ENCODE peak calls at places on chromosomes 2 and 18, in seven cellular contexts. P, Y, Q, O, I, K and J are unnamed samples. For H3K4me1, the result is how much of the 10 kb centered on the place peaks cover.

GRCh38 chr18:676747-677544 is 19.5 kb downstream of the TYMS start:
- DNase-seq in P (no peak), K (no peak), Y (no peak), I (no peak), O (no peak), Q (no peak), J (no peak)

GRCh38 chr2:1011985-1012384 is 61.3 kb downstream of the SNTG2 start:
- DNase-seq in K (no peak), I (no peak), Q (no peak), P (no peak), O (no peak), Y (no peak), J (no peak)

GRCh38 chr2:212032536-212033219 is 505.9 kb downstream of the ERBB4 start:
- DNase-seq in O (no peak), P (no peak), K (no peak), Q (peak), Y (peak), I (no peak), J (no peak)

GRCh38 chr2:130849896-130850787 is 13.4 kb downstream of the ARHGEF4 start:
- DNase-seq in I (no peak), Y (no peak), O (no peak), Q (no peak), P (no peak), K (no peak), J (no peak)

GRCh38 chr18:45962461-45962860 is 4.7 kb downstream of the EPG5 start:
- DNase-seq in O (no peak), I (no peak), Q (peak), K (no peak), Y (peak), P (no peak), J (no peak)

GRCh38 chr2:179338681-179339080 is 74.0 kb upstream of the SESTD1 start:
- DNase-seq in Y (peak), O (no peak), I (no peak), P (no peak), Q (peak), K (no peak), J (no peak)

GRCh38 chr2:95728878-95729511 is 137.2 kb downstream of the TRIM43 start:
- DNase-seq in Q (peak), P (peak), K (peak), O (peak), I (peak), Y (peak), J (peak)

GRCh38 chr2:225737556-225737955 is 338.0 kb downstream of the NYAP2 start:
- DNase-seq in P (no peak), Y (peak), Q (peak), O (no peak), K (no peak), I (no peak), J (no peak)

GRCh38 chr2:44895061-44895460 is 46.4 kb upstream of the SIX3 start:
- DNase-seq in K (no peak), Y (no peak), O (no peak), Q (no peak), P (no peak), I (no peak), J (no peak)

GRCh38 chr2:44937688-44938240 is 3.7 kb upstream of the SIX3 start:
- DNase-seq in Y (no peak), I (no peak), O (no peak), P (no peak), K (no peak), Q (no peak), J (no peak)

GRCh38 chr2:48584551-48584950 is 33.1 kb upstream of the GTF2A1L start:
- DNase-seq in O (no peak), P (no peak), K (no peak), Q (no peak), Y (no peak), I (no peak), J (no peak)

GRCh38 chr2:9789371-9789770 is 53.9 kb upstream of the TAF1B start:
- DNase-seq in O (no peak), Y (no peak), K (no peak), Q (no peak), I (no peak), P (no peak), J (no peak)

GRCh38 chr2:46270384-46270783 is 26.8 kb upstream of the EPAS1 start:
- DNase-seq in O (no peak), I (peak), Q (no peak), P (no peak), Y (no peak), K (no peak), J (no peak)

GRCh38 chr2:238487134-238487533 is 60.4 kb downstream of the ASB1 start:
- DNase-seq in K (no peak), Q (no peak), O (no peak), Y (no peak), P (no peak), I (no peak), J (no peak)

GRCh38 chr2:235827585-235827992 is 333.7 kb downstream of the AGAP1 start:
- DNase-seq in I (no peak), O (no peak), K (no peak), P (no peak), Y (peak), Q (no peak), J (no peak)

GRCh38 chr2:100752628-100753333 is 67.2 kb upstream of the NPAS2 start:
- DNase-seq in K (no peak), Q (peak), Y (peak), O (no peak), I (no peak), P (no peak), J (no peak)

GRCh38 chr2:240256704-240257637 is 116.5 kb upstream of the OTOS start:
- DNase-seq in I (no peak), Y (no peak), K (no peak), P (no peak), Q (no peak), O (no peak), J (no peak)
- TF ChIP-seq CTCF in I (peak), Y (no peak), K (no peak), P (no peak), Q (no peak), O (no peak), J (no peak)

DNA sequence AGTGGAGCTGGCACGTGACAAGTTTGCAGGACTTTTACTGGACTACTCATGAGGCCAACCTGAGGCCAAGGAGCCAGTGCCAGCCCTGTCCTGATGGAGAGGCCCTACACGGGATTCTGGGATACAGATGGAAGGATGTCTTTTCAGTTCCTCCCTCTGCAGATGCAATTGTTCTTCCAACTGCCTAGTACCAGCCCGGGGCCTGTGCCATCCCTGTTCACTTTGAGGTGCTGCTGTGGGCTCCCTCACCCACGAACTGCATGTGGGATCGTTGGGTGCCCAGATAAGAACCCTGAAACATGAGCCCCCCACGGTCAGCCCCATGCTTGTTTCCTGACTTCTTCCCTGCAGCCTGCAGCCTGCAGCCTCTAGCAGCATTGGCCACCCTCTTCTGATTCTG is 25.3 kb upstream of the LAPTM4A start:
- DNase-seq in P (no peak), Y (no peak), O (no peak), I (no peak), K (no peak), Q (no peak), J (no peak)
- H3K4me1 ChIP-seq in P (under half), Y (under half), O (under half), I (under half), K (under half), Q (under half), J (under half)

GRCh38 chr2:21422050-21422449 is 298.3 kb downstream of the TDRD15 start:
- DNase-seq in Y (peak), I (peak), P (peak), O (peak), Q (no peak), K (peak), J (no peak)
- TF ChIP-seq CTCF in Y (peak), I (peak), P (peak), O (no peak), Q (peak), K (no peak), J (peak)

DNA sequence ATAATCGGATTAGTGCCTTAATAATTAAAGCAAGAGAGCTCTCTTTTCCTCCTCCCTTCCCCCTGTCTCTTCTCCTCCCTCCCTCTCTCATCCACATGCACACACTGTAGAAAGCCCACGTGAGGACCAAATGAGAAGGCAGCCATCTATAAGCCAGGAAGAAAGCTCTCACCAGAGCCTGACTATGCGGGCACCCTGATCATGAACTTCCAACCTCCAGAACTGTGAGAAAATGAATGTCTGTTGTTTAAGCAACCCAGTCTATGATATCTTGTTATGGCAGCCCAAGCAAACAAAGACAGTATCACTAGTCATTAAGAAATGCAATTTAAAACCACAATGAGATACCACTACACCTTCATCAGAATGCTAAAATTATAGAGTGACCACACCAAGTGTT is 220.3 kb downstream of the EN1 start:
- DNase-seq in P (no peak), K (no peak), I (no peak), Q (no peak), Y (no peak), O (no peak), J (no peak)
- H3K4me1 ChIP-seq in P (under half), K (under half), I (under half), Q (under half), Y (under half), O (under half), J (under half)

GRCh38 chr2:174442546-174443510 is 44.0 kb downstream of the GPR155 start:
- DNase-seq in Y (peak), I (no peak), K (no peak), P (no peak), Q (peak), O (no peak), J (no peak)
- TF ChIP-seq CTCF in Y (no peak), I (peak), K (no peak), P (no peak), Q (no peak), O (no peak), J (no peak)

DNA sequence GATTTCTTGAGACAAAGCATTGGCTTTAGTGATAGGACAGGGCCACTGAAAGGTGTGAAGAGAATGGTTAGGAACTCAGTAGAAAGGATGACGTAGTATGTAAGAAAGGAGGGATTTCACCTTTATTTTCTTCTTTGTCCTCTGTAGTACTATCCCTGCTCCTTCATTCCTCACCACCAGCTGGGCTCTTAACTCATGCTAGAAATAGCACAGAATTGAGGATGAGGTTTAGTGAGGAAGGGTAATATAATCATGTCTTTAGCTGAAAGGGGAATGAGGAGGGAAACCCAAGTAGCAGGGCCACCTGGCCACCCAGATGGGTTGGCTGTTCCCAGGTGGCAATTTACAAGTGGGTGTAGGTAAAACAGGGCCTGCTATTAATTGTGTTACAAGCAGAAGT is 15.2 kb downstream of the ACVR2A start:
- DNase-seq in Y (no peak), Q (no peak), K (no peak), I (no peak), O (no peak), P (no peak), J (no peak)
- H3K4me1 ChIP-seq in Y (under half), Q (under half), K (under half), I (under half), O (under half), P (under half), J (under half)

GRCh38 chr2:85246348-85246747 is 81.4 kb downstream of the TGOLN2 start:
- DNase-seq in Q (no peak), I (no peak), Y (no peak), O (no peak), K (no peak), P (no peak), J (no peak)

GRCh38 chr2:85245891-85246290 is 81.9 kb downstream of the TGOLN2 start:
- DNase-seq in Y (no peak), I (no peak), K (no peak), P (no peak), O (no peak), Q (no peak), J (no peak)

GRCh38 chr2:85244798-85245197 is 83.0 kb downstream of the TGOLN2 start:
- DNase-seq in P (no peak), K (no peak), Q (no peak), I (no peak), O (no peak), Y (no peak), J (no peak)

GRCh38 chr2:85242321-85242720 is 85.5 kb downstream of the TGOLN2 start:
- DNase-seq in Y (no peak), I (no peak), O (no peak), P (no peak), Q (no peak), K (no peak), J (no peak)

GRCh38 chr2:85243101-85244072 is 84.4 kb downstream of the TGOLN2 start:
- DNase-seq in I (peak), O (peak), P (peak), Y (peak), K (peak), Q (no peak), J (peak)
- TF ChIP-seq CTCF in I (peak), O (no peak), P (peak), Y (peak), K (peak), Q (peak), J (peak)